ENCODE peak calls at places on chromosomes 12 and 14, in four cellular contexts. One of them, this sample, is unnamed.
A peak's percentile ranks its signal among the peaks of the same experiment; 100 is the strongest.

GRCh38 chr12:25320123-25321006 is 69.6 kb upstream of the KRAS start:
- DNase-seq in endodermal cell: no peak
- DNase-seq in Peyer's patch: no peak
- DNase-seq in cardiac muscle cell: no peak
- DNase-seq in this sample: no peak

GRCh38 chr12:113239288-113239771 is 18.1 kb downstream of the TPCN1 start:
- DNase-seq in Peyer's patch: peak; percentile 44
- DNase-seq in cardiac muscle cell: no peak
- DNase-seq in endodermal cell: peak; percentile 60
- DNase-seq in this sample: no peak

GRCh38 chr12:97960741-97961608 is 498.4 kb downstream of the RMST start:
- DNase-seq in Peyer's patch: no peak
- DNase-seq in endodermal cell: peak; percentile 89
- DNase-seq in cardiac muscle cell: peak; percentile 64
- DNase-seq in this sample: no peak

GRCh38 chr12:21248679-21249078 is 86.0 kb downstream of the SLCO1A2 start:
- DNase-seq in endodermal cell: no peak
- DNase-seq in cardiac muscle cell: peak; percentile 29
- DNase-seq in Peyer's patch: no peak
- DNase-seq in this sample: no peak

GRCh38 chr14:91416744-91417133 is 881 bp downstream of the CCDC88C start:
- DNase-seq in endodermal cell: peak; percentile 66
- DNase-seq in Peyer's patch: peak; percentile 76
- DNase-seq in cardiac muscle cell: no peak
- DNase-seq in this sample: no peak

GRCh38 chr14:103280278-103280917 is 53.6 kb upstream of the EIF5 start:
- DNase-seq in cardiac muscle cell: no peak
- DNase-seq in Peyer's patch: peak; percentile 17
- DNase-seq in endodermal cell: no peak
- DNase-seq in this sample: no peak

GRCh38 chr12:19138551-19139344 is 9.2 kb downstream of the PLEKHA5 start:
- DNase-seq in cardiac muscle cell: no peak
- DNase-seq in endodermal cell: no peak
- DNase-seq in Peyer's patch: no peak
- DNase-seq in this sample: peak; percentile 26

GRCh38 chr12:50003595-50003994 is 21.7 kb downstream of the RACGAP1 start:
- DNase-seq in cardiac muscle cell: no peak
- DNase-seq in Peyer's patch: no peak
- DNase-seq in endodermal cell: no peak
- DNase-seq in this sample: no peak

GRCh38 chr12:112239881-112240280 is 114.5 kb downstream of the TRAFD1 start:
- DNase-seq in cardiac muscle cell: no peak
- DNase-seq in endodermal cell: no peak
- DNase-seq in Peyer's patch: no peak
- DNase-seq in this sample: no peak

GRCh38 chr12:32159925-32160324 is 53.3 kb downstream of the BICD1 start:
- DNase-seq in Peyer's patch: no peak
- DNase-seq in endodermal cell: peak; percentile 49
- DNase-seq in cardiac muscle cell: no peak
- DNase-seq in this sample: no peak

GRCh38 chr12:93686572-93687365 is 9.6 kb downstream of the CRADD start:
- DNase-seq in Peyer's patch: no peak
- DNase-seq in cardiac muscle cell: no peak
- DNase-seq in endodermal cell: no peak
- DNase-seq in this sample: no peak

GRCh38 chr14:32565256-32565655 is 236.2 kb downstream of the AKAP6 start:
- DNase-seq in endodermal cell: no peak
- DNase-seq in cardiac muscle cell: peak; percentile 67
- DNase-seq in Peyer's patch: no peak
- DNase-seq in this sample: no peak

GRCh38 chr12:3236345-3237153 is 159.4 kb downstream of the TSPAN9 start:
- DNase-seq in cardiac muscle cell: peak; percentile 66
- DNase-seq in Peyer's patch: peak; percentile 62
- DNase-seq in endodermal cell: peak; percentile 94
- DNase-seq in this sample: peak; percentile 82

GRCh38 chr12:110179291-110179690 is 55.1 kb downstream of the IFT81 start:
- DNase-seq in endodermal cell: no peak
- DNase-seq in cardiac muscle cell: no peak
- DNase-seq in Peyer's patch: no peak
- DNase-seq in this sample: peak; percentile 73

GRCh38 chr12:74489543-74489942 is 48.1 kb upstream of the ATXN7L3B start:
- DNase-seq in cardiac muscle cell: no peak
- DNase-seq in Peyer's patch: no peak
- DNase-seq in endodermal cell: no peak
- DNase-seq in this sample: no peak

GRCh38 chr12:131850856-131851559 is 22.8 kb downstream of the MMP17 start:
- DNase-seq in endodermal cell: peak; percentile 93
- DNase-seq in Peyer's patch: peak; percentile 64
- DNase-seq in cardiac muscle cell: no peak
- DNase-seq in this sample: no peak

GRCh38 chr12:129145381-129145780 is 292.1 kb downstream of the GLT1D1 start:
- DNase-seq in cardiac muscle cell: no peak
- DNase-seq in endodermal cell: no peak
- DNase-seq in Peyer's patch: no peak
- DNase-seq in this sample: no peak

GRCh38 chr14:101601603-101602465 is 40.5 kb downstream of the DIO3 start:
- DNase-seq in cardiac muscle cell: no peak
- DNase-seq in Peyer's patch: peak; percentile 39
- DNase-seq in endodermal cell: peak; percentile 45
- DNase-seq in this sample: no peak

GRCh38 chr14:65469903-65470302 is 57.4 kb downstream of the FUT8 start:
- DNase-seq in cardiac muscle cell: no peak
- DNase-seq in Peyer's patch: no peak
- DNase-seq in endodermal cell: peak; percentile 68
- DNase-seq in this sample: no peak

GRCh38 chr12:66002812-66003211 is 127.7 kb downstream of the LLPH start:
- DNase-seq in Peyer's patch: no peak
- DNase-seq in cardiac muscle cell: no peak
- DNase-seq in endodermal cell: no peak
- DNase-seq in this sample: no peak

GRCh38 chr14:83196235-83196634 is 1662.6 kb upstream of the SEL1L start:
- DNase-seq in endodermal cell: no peak
- DNase-seq in Peyer's patch: no peak
- DNase-seq in cardiac muscle cell: no peak
- DNase-seq in this sample: no peak

GRCh38 chr14:53613404-53614253 is 343.0 kb downstream of the BMP4 start:
- DNase-seq in Peyer's patch: peak; percentile 71
- DNase-seq in cardiac muscle cell: no peak
- DNase-seq in endodermal cell: peak; percentile 76
- DNase-seq in this sample: peak; percentile 18

GRCh38 chr12:90152897-90153624 is 444.4 kb upstream of the ATP2B1 start:
- DNase-seq in endodermal cell: peak; percentile 72
- DNase-seq in Peyer's patch: peak; percentile 57
- DNase-seq in cardiac muscle cell: no peak
- DNase-seq in this sample: no peak

GRCh38 chr12:124992874-124993567 is 424 bp upstream of the BRI3BP start:
- DNase-seq in Peyer's patch: peak; percentile 93
- DNase-seq in endodermal cell: peak; percentile 98
- DNase-seq in cardiac muscle cell: peak; percentile 85
- DNase-seq in this sample: peak; percentile 6

GRCh38 chr12:57823908-57824640 is 5.5 kb upstream of the AVIL start:
- DNase-seq in Peyer's patch: no peak
- DNase-seq in cardiac muscle cell: no peak
- DNase-seq in endodermal cell: no peak
- DNase-seq in this sample: no peak

GRCh38 chr12:74945771-74946198 is 263.9 kb downstream of the KCNC2 start:
- DNase-seq in endodermal cell: no peak
- DNase-seq in cardiac muscle cell: no peak
- DNase-seq in Peyer's patch: no peak
- DNase-seq in this sample: no peak

GRCh38 chr12:64404470-64405446 is 566 bp downstream of the XPOT start:
- DNase-seq in Peyer's patch: peak; percentile 66
- DNase-seq in cardiac muscle cell: peak; percentile 57
- DNase-seq in endodermal cell: no peak
- DNase-seq in this sample: peak; percentile 80

GRCh38 chr12:25866586-25867378 is 91.7 kb upstream of the RASSF8 start:
- DNase-seq in endodermal cell: no peak
- DNase-seq in cardiac muscle cell: no peak
- DNase-seq in Peyer's patch: no peak
- DNase-seq in this sample: no peak

GRCh38 chr14:63764103-63764502 is 36.2 kb upstream of the SGPP1 start:
- DNase-seq in endodermal cell: no peak
- DNase-seq in Peyer's patch: no peak
- DNase-seq in cardiac muscle cell: no peak
- DNase-seq in this sample: no peak

GRCh38 chr14:92135269-92135668 is 13.5 kb downstream of the CPSF2 start:
- DNase-seq in cardiac muscle cell: peak; percentile 2
- DNase-seq in endodermal cell: no peak
- DNase-seq in Peyer's patch: no peak
- DNase-seq in this sample: no peak

GRCh38 chr12:125100551-125101434 is 35.6 kb downstream of the AACS start:
- DNase-seq in endodermal cell: no peak
- DNase-seq in Peyer's patch: no peak
- DNase-seq in cardiac muscle cell: no peak
- DNase-seq in this sample: no peak

GRCh38 chr14:31435276-31435675 is 14.9 kb upstream of the HEATR5A start:
- DNase-seq in cardiac muscle cell: no peak
- DNase-seq in endodermal cell: no peak
- DNase-seq in Peyer's patch: no peak
- DNase-seq in this sample: no peak

GRCh38 chr14:61323970-61324369 is 2.6 kb downstream of the PRKCH start:
- DNase-seq in endodermal cell: no peak
- DNase-seq in Peyer's patch: no peak
- DNase-seq in cardiac muscle cell: no peak
- DNase-seq in this sample: no peak
- H3K4me3 ChIP-seq in endodermal cell: no peak overlapping the region
- H3K4me3 ChIP-seq in Peyer's patch: peak overlapping the region; percentile 54
- H3K4me3 ChIP-seq in cardiac muscle cell: peak overlapping the region; percentile 79
- H3K4me3 ChIP-seq in this sample: no peak overlapping the region

GRCh38 chr14:66568220-66568619 is 60.3 kb downstream of the GPHN start:
- DNase-seq in Peyer's patch: no peak
- DNase-seq in endodermal cell: no peak
- DNase-seq in cardiac muscle cell: no peak
- DNase-seq in this sample: no peak
- TF ChIP-seq CTCF in Peyer's patch: no peak
- TF ChIP-seq CTCF in endodermal cell: no peak
- TF ChIP-seq CTCF in cardiac muscle cell: no peak
- TF ChIP-seq CTCF in this sample: no peak

GRCh38 chr12:28191690-28192089 is 1.4 kb downstream of the CCDC91 start:
- DNase-seq in Peyer's patch: no peak
- DNase-seq in endodermal cell: peak; percentile 46
- DNase-seq in cardiac muscle cell: no peak
- DNase-seq in this sample: peak; percentile 7
- H3K4me3 ChIP-seq in Peyer's patch: no peak overlapping the region
- H3K4me3 ChIP-seq in endodermal cell: peak overlapping the region; percentile 93
- H3K4me3 ChIP-seq in cardiac muscle cell: peak overlapping the region; percentile 66
- H3K4me3 ChIP-seq in this sample: peak overlapping the region; percentile 99

DNA sequence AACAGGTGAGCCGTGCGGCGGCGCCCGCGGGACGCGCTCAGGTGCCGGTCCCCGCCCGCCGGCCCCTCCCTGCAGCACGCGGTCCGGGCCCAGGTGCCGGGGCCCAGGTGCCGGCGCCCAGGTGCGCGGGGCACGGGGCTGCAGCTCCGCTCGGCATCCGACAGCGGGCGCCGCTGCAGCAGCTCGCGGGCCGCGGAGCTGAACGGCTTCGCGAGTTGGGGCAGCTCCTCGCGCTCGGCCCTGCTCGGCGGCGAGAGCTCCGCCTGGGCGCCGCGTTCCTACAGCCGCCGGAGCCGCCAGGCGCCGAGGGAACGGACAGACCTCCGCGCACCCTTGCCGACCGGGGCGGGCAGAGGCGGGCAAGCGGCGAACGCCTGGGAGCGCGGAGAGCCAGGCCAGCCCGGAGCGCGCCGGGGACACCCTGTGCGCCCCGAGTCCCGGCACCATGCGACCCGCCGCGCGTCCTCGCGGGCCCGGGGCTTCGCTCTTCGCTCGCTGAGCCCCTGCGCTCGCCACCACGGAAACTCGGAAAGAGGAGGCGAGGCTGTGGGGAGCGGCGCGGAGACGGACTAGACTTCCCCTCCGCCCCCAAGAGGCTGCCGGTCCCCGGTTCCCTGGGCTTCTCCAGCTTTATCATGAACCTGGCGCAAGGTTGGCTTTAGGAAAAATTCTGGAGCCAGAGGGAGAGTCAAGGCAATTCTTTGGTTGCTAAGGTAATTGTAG is at the start of gene RGS6:
- DNase-seq in endodermal cell: peak; percentile 91
- DNase-seq in Peyer's patch: no peak
- DNase-seq in cardiac muscle cell: peak; percentile 80
- DNase-seq in this sample: no peak
- TF ChIP-seq CTCF in endodermal cell: peak; percentile 71
- TF ChIP-seq CTCF in Peyer's patch: no peak
- TF ChIP-seq CTCF in cardiac muscle cell: no peak
- TF ChIP-seq CTCF in this sample: no peak

GRCh38 chr14:77599894-77600293 is 16.5 kb downstream of the SPTLC2 start:
- DNase-seq in endodermal cell: no peak
- DNase-seq in cardiac muscle cell: no peak
- DNase-seq in Peyer's patch: no peak
- DNase-seq in this sample: no peak

GRCh38 chr14:77601846-77602609 is 14.4 kb downstream of the SPTLC2 start:
- DNase-seq in Peyer's patch: no peak
- DNase-seq in cardiac muscle cell: no peak
- DNase-seq in endodermal cell: no peak
- DNase-seq in this sample: peak; percentile 64

GRCh38 chr14:77605392-77605978 is 11.0 kb downstream of the SPTLC2 start:
- DNase-seq in cardiac muscle cell: peak; percentile 57
- DNase-seq in endodermal cell: no peak
- DNase-seq in Peyer's patch: no peak
- DNase-seq in this sample: no peak

GRCh38 chr14:77603654-77604270 is 12.7 kb downstream of the SPTLC2 start:
- DNase-seq in endodermal cell: no peak
- DNase-seq in Peyer's patch: peak; percentile 71
- DNase-seq in cardiac muscle cell: no peak
- DNase-seq in this sample: no peak

GRCh38 chr14:77603031-77603430 is 13.4 kb downstream of the SPTLC2 start:
- DNase-seq in cardiac muscle cell: no peak
- DNase-seq in Peyer's patch: no peak
- DNase-seq in endodermal cell: no peak
- DNase-seq in this sample: no peak
- H3K4me3 ChIP-seq in cardiac muscle cell: no peak overlapping the region
- H3K4me3 ChIP-seq in Peyer's patch: no peak overlapping the region
- H3K4me3 ChIP-seq in endodermal cell: no peak overlapping the region
- H3K4me3 ChIP-seq in this sample: no peak overlapping the region

GRCh38 chr14:94180655-94181271 is 6.6 kb downstream of the PPP4R4 start:
- DNase-seq in Peyer's patch: no peak
- DNase-seq in cardiac muscle cell: peak; percentile 49
- DNase-seq in endodermal cell: no peak
- DNase-seq in this sample: peak; percentile 15
- TF ChIP-seq CTCF in Peyer's patch: peak; percentile 56
- TF ChIP-seq CTCF in cardiac muscle cell: peak; percentile 62
- TF ChIP-seq CTCF in endodermal cell: peak; percentile 79
- TF ChIP-seq CTCF in this sample: peak; percentile 53

This sample was measured in brain microvascular endothelial cell.